ENCODE peak calls at places on chromosomes 16 and 17, in eight cellular contexts. One of them, this sample, is unnamed. For H3K4me1 and H3K9me3, the result is how much of the 10 kb centered on the place peaks cover.

GRCh38 chr17:28878981-28879380 is 18.6 kb downstream of the FLOT2 start:
- DNase-seq in astrocyte: peak
- DNase-seq in A549: peak
- DNase-seq in mucosa of descending colon: no peak
- DNase-seq in mesenchymal stem cell: peak
- DNase-seq in BE2C: peak
- DNase-seq in cardiac muscle cell: peak
- DNase-seq in SJCRH30: peak
- DNase-seq in this sample: peak

GRCh38 chr17:82889496-82890338 is 49.9 kb upstream of the ZNF750 start:
- DNase-seq in astrocyte: no peak
- DNase-seq in A549: no peak
- DNase-seq in mucosa of descending colon: peak
- DNase-seq in mesenchymal stem cell: no peak
- DNase-seq in BE2C: no peak
- DNase-seq in cardiac muscle cell: no peak
- DNase-seq in SJCRH30: no peak
- DNase-seq in this sample: no peak

GRCh38 chr16:68369168-68369567 is 58.3 kb downstream of the PRMT7 start:
- DNase-seq in astrocyte: no peak
- DNase-seq in A549: no peak
- DNase-seq in mucosa of descending colon: no peak
- DNase-seq in mesenchymal stem cell: no peak
- DNase-seq in BE2C: no peak
- DNase-seq in cardiac muscle cell: no peak
- DNase-seq in SJCRH30: no peak
- DNase-seq in this sample: no peak

GRCh38 chr16:69131749-69132423 is 502 bp downstream of the CHTF8 start:
- DNase-seq in astrocyte: peak
- DNase-seq in A549: peak
- DNase-seq in mucosa of descending colon: peak
- DNase-seq in mesenchymal stem cell: peak
- DNase-seq in BE2C: peak
- DNase-seq in cardiac muscle cell: peak
- DNase-seq in SJCRH30: peak
- DNase-seq in this sample: peak

GRCh38 chr16:4847774-4848587 is 700 bp downstream of the UBN1 start:
- DNase-seq in astrocyte: peak
- DNase-seq in A549: peak
- DNase-seq in mucosa of descending colon: peak
- DNase-seq in mesenchymal stem cell: peak
- DNase-seq in BE2C: peak
- DNase-seq in cardiac muscle cell: peak
- DNase-seq in SJCRH30: peak
- DNase-seq in this sample: peak

GRCh38 chr16:86642084-86642483 is 63.7 kb downstream of the FOXL1 start:
- DNase-seq in astrocyte: no peak
- DNase-seq in A549: no peak
- DNase-seq in mucosa of descending colon: no peak
- DNase-seq in mesenchymal stem cell: no peak
- DNase-seq in BE2C: no peak
- DNase-seq in cardiac muscle cell: no peak
- DNase-seq in SJCRH30: no peak
- DNase-seq in this sample: no peak

GRCh38 chr17:50151041-50151936 is 812 bp upstream of the PPP1R9B start:
- DNase-seq in astrocyte: peak
- DNase-seq in A549: peak
- DNase-seq in mucosa of descending colon: peak
- DNase-seq in mesenchymal stem cell: peak
- DNase-seq in BE2C: peak
- DNase-seq in cardiac muscle cell: peak
- DNase-seq in SJCRH30: peak
- DNase-seq in this sample: peak

GRCh38 chr17:30905742-30906100 is 317 bp downstream of the TEFM start:
- DNase-seq in astrocyte: no peak
- DNase-seq in A549: no peak
- DNase-seq in mucosa of descending colon: no peak
- DNase-seq in mesenchymal stem cell: no peak
- DNase-seq in BE2C: no peak
- DNase-seq in cardiac muscle cell: peak
- DNase-seq in SJCRH30: no peak
- DNase-seq in this sample: no peak

GRCh38 chr16:50267151-50267631 is 840 bp downstream of the ADCY7 start:
- DNase-seq in astrocyte: no peak
- DNase-seq in A549: no peak
- DNase-seq in mucosa of descending colon: peak
- DNase-seq in mesenchymal stem cell: no peak
- DNase-seq in BE2C: peak
- DNase-seq in cardiac muscle cell: no peak
- DNase-seq in SJCRH30: peak
- DNase-seq in this sample: no peak

GRCh38 chr16:50265716-50266336 is 525 bp upstream of the ADCY7 start:
- DNase-seq in astrocyte: no peak
- DNase-seq in A549: no peak
- DNase-seq in mucosa of descending colon: peak
- DNase-seq in mesenchymal stem cell: no peak
- DNase-seq in BE2C: no peak
- DNase-seq in cardiac muscle cell: no peak
- DNase-seq in SJCRH30: no peak
- DNase-seq in this sample: no peak

GRCh38 chr16:50266337-50267091 is at the start of gene ADCY7:
- DNase-seq in astrocyte: peak
- DNase-seq in A549: no peak
- DNase-seq in mucosa of descending colon: peak
- DNase-seq in mesenchymal stem cell: peak
- DNase-seq in BE2C: peak
- DNase-seq in cardiac muscle cell: peak
- DNase-seq in SJCRH30: peak
- DNase-seq in this sample: peak

GRCh38 chr16:50263940-50264929 is 2.1 kb upstream of the ADCY7 start:
- DNase-seq in astrocyte: peak
- DNase-seq in A549: peak
- DNase-seq in mucosa of descending colon: no peak
- DNase-seq in mesenchymal stem cell: no peak
- DNase-seq in BE2C: no peak
- DNase-seq in cardiac muscle cell: no peak
- DNase-seq in SJCRH30: no peak
- DNase-seq in this sample: no peak

DNA sequence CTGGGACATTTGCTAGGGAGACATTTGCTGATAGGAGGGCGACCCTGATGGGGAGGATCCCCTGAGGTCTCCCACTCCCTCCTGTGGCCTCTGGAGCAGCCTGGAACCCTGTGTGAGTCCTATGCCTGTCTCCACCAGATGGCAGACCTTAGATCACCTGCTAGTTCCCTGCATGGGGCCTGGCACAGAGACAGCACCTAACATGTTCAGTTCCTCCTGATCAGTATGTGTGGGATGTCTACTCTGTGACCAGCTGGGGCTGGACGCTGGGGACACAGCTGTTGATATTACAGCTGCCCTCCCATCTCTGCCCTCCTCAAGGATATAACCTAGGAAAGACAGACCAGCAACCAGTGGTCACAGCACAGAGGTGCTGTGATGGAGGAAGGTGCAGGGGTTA is 1.1 kb upstream of the ADCY7 start:
- DNase-seq in astrocyte: no peak
- DNase-seq in A549: peak
- DNase-seq in mucosa of descending colon: peak
- DNase-seq in mesenchymal stem cell: peak
- DNase-seq in BE2C: peak
- DNase-seq in cardiac muscle cell: no peak
- DNase-seq in SJCRH30: peak
- DNase-seq in this sample: no peak
- H3K4me1 ChIP-seq in astrocyte: under half
- H3K4me1 ChIP-seq in A549: under half
- H3K4me1 ChIP-seq in mucosa of descending colon: under half
- H3K4me1 ChIP-seq in mesenchymal stem cell: under half
- H3K4me1 ChIP-seq in BE2C: under half
- H3K4me1 ChIP-seq in cardiac muscle cell: under half
- H3K4me1 ChIP-seq in SJCRH30: under half
- H3K4me1 ChIP-seq in this sample: under half

GRCh38 chr16:35295856-35296255 is 1836.4 kb downstream of the TP53TG3F start:
- DNase-seq in astrocyte: no peak
- DNase-seq in A549: no peak
- DNase-seq in mucosa of descending colon: no peak
- DNase-seq in mesenchymal stem cell: no peak
- DNase-seq in BE2C: no peak
- DNase-seq in cardiac muscle cell: no peak
- DNase-seq in SJCRH30: no peak
- DNase-seq in this sample: no peak
- H3K9me3 ChIP-seq in astrocyte: under half
- H3K9me3 ChIP-seq in A549: under half
- H3K9me3 ChIP-seq in mucosa of descending colon: half or more
- H3K9me3 ChIP-seq in mesenchymal stem cell: under half
- H3K9me3 ChIP-seq in BE2C: under half
- H3K9me3 ChIP-seq in cardiac muscle cell: under half
- H3K9me3 ChIP-seq in SJCRH30: under half
- H3K9me3 ChIP-seq in this sample: under half

GRCh38 chr17:17866425-17866824 is 29.6 kb upstream of the SREBF1 start:
- DNase-seq in astrocyte: no peak
- DNase-seq in A549: no peak
- DNase-seq in mucosa of descending colon: no peak
- DNase-seq in mesenchymal stem cell: no peak
- DNase-seq in BE2C: no peak
- DNase-seq in cardiac muscle cell: no peak
- DNase-seq in SJCRH30: no peak
- DNase-seq in this sample: no peak

GRCh38 chr17:17865035-17865434 is 28.2 kb upstream of the SREBF1 start:
- DNase-seq in astrocyte: no peak
- DNase-seq in A549: no peak
- DNase-seq in mucosa of descending colon: no peak
- DNase-seq in mesenchymal stem cell: no peak
- DNase-seq in BE2C: no peak
- DNase-seq in cardiac muscle cell: no peak
- DNase-seq in SJCRH30: no peak
- DNase-seq in this sample: no peak

GRCh38 chr17:17868637-17869522 is 32.1 kb upstream of the SREBF1 start:
- DNase-seq in astrocyte: no peak
- DNase-seq in A549: no peak
- DNase-seq in mucosa of descending colon: no peak
- DNase-seq in mesenchymal stem cell: peak
- DNase-seq in BE2C: no peak
- DNase-seq in cardiac muscle cell: no peak
- DNase-seq in SJCRH30: peak
- DNase-seq in this sample: no peak

GRCh38 chr17:17870292-17870691 is 33.5 kb upstream of the SREBF1 start:
- DNase-seq in astrocyte: no peak
- DNase-seq in A549: no peak
- DNase-seq in mucosa of descending colon: no peak
- DNase-seq in mesenchymal stem cell: no peak
- DNase-seq in BE2C: no peak
- DNase-seq in cardiac muscle cell: no peak
- DNase-seq in SJCRH30: no peak
- DNase-seq in this sample: no peak

DNA sequence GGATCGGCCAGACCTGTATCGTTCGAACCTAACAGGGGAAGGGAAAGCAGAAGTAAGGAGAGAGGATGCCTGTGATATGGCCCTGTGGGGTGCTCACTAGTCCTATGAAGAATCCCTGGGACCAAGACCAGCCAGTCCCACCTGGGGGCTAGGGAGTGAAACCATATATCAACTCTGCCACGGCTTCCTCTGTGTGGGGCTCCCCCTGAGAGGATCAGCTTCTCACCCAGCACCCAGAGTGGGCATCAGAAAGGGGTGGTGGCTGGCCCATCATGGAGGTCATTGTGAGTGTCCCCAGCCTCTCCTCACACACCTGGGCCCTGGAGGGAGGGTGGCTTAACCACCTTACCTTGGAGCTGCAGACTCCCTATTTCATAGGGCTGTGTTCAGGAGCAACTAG is 30.1 kb upstream of the SREBF1 start:
- DNase-seq in astrocyte: no peak
- DNase-seq in A549: no peak
- DNase-seq in mucosa of descending colon: no peak
- DNase-seq in mesenchymal stem cell: no peak
- DNase-seq in BE2C: no peak
- DNase-seq in cardiac muscle cell: no peak
- DNase-seq in SJCRH30: no peak
- DNase-seq in this sample: no peak
- H3K4me1 ChIP-seq in astrocyte: under half
- H3K4me1 ChIP-seq in A549: under half
- H3K4me1 ChIP-seq in mucosa of descending colon: under half
- H3K4me1 ChIP-seq in mesenchymal stem cell: under half
- H3K4me1 ChIP-seq in BE2C: under half
- H3K4me1 ChIP-seq in cardiac muscle cell: under half
- H3K4me1 ChIP-seq in SJCRH30: under half
- H3K4me1 ChIP-seq in this sample: under half

DNA sequence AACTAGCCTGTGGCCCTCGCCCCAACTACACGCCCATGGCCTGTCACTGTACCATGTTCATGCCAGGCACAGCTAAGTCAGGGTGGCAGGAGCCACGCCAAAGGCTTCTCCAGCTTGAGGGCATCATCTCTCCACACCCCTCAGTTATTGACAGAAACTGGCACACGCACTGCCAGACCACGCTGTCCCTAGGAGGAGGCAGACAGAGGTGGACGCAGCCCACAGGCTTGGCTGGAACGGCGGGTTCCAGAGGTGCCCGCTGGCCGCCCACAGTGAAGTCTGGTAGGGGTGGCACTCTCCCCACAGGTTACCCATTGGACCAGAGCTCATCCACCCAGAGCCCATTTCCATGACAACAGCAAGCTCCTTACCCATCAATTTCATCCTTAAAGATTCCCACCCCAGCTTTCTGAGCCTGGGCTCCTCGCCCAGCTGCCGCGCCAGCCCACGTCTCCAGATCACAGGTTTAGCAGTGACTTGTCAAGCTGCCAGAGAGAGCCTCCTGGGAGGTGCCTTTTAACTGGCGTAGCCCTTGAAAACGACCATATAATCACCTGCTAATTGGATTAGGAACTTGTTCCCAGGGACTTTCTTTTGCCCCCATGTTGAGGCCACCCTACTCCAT is 27.9 kb downstream of the RPRML start:
- DNase-seq in astrocyte: no peak
- DNase-seq in A549: no peak
- DNase-seq in mucosa of descending colon: no peak
- DNase-seq in mesenchymal stem cell: no peak
- DNase-seq in BE2C: peak
- DNase-seq in cardiac muscle cell: no peak
- DNase-seq in SJCRH30: peak
- DNase-seq in this sample: no peak
- H3K9me3 ChIP-seq in astrocyte: under half
- H3K9me3 ChIP-seq in A549: under half
- H3K9me3 ChIP-seq in mucosa of descending colon: under half
- H3K9me3 ChIP-seq in mesenchymal stem cell: under half
- H3K9me3 ChIP-seq in BE2C: under half
- H3K9me3 ChIP-seq in cardiac muscle cell: under half
- H3K9me3 ChIP-seq in SJCRH30: under half
- H3K9me3 ChIP-seq in this sample: under half

GRCh38 chr16:75261590-75262078 is 10.2 kb upstream of the BCAR1 start:
- DNase-seq in astrocyte: no peak
- DNase-seq in A549: no peak
- DNase-seq in mucosa of descending colon: no peak
- DNase-seq in mesenchymal stem cell: no peak
- DNase-seq in BE2C: no peak
- DNase-seq in cardiac muscle cell: no peak
- DNase-seq in SJCRH30: no peak
- DNase-seq in this sample: no peak
- H3K4me1 ChIP-seq in astrocyte: half or more
- H3K4me1 ChIP-seq in A549: half or more
- H3K4me1 ChIP-seq in mucosa of descending colon: half or more
- H3K4me1 ChIP-seq in mesenchymal stem cell: half or more
- H3K4me1 ChIP-seq in BE2C: under half
- H3K4me1 ChIP-seq in cardiac muscle cell: half or more
- H3K4me1 ChIP-seq in SJCRH30: under half
- H3K4me1 ChIP-seq in this sample: half or more

This sample was measured in testis.